ENCODE peak calls at places on chromosomes 13 and 19, in four cellular contexts. One of them, this sample, is unnamed.
A peak's percentile ranks its signal among the peaks of the same experiment; 100 is the strongest.

GRCh38 chr13:27200413-27201066 is 28.9 kb upstream of the USP12 start:
- DNase-seq in body of pancreas: no peak
- DNase-seq in lower lobe of right lung: no peak
- DNase-seq in astrocyte: peak; percentile 55
- DNase-seq in this sample: no peak

GRCh38 chr13:73335226-73335625 is 276.4 kb downstream of the KLF5 start:
- DNase-seq in body of pancreas: no peak
- DNase-seq in lower lobe of right lung: no peak
- DNase-seq in astrocyte: peak; percentile 79
- DNase-seq in this sample: peak; percentile 13

GRCh38 chr13:50847501-50847900 is 4.0 kb upstream of the DLEU7 start:
- DNase-seq in body of pancreas: no peak
- DNase-seq in lower lobe of right lung: no peak
- DNase-seq in astrocyte: no peak
- DNase-seq in this sample: no peak

GRCh38 chr13:94435604-94436226 is 43.8 kb downstream of the DCT start:
- DNase-seq in body of pancreas: no peak
- DNase-seq in lower lobe of right lung: no peak
- DNase-seq in astrocyte: peak; percentile 33
- DNase-seq in this sample: no peak

GRCh38 chr13:52806029-52806428 is 42.4 kb downstream of the PCDH8 start:
- DNase-seq in body of pancreas: no peak
- DNase-seq in lower lobe of right lung: no peak
- DNase-seq in astrocyte: no peak
- DNase-seq in this sample: no peak

GRCh38 chr19:50377051-50377441 is 789 bp downstream of the NR1H2 start:
- DNase-seq in body of pancreas: peak; percentile 41
- DNase-seq in lower lobe of right lung: no peak
- DNase-seq in astrocyte: no peak
- DNase-seq in this sample: peak; percentile 50

GRCh38 chr19:6693681-6694080 is 23.7 kb upstream of the TNFSF14 start:
- DNase-seq in body of pancreas: no peak
- DNase-seq in lower lobe of right lung: no peak
- DNase-seq in astrocyte: no peak
- DNase-seq in this sample: no peak

GRCh38 chr19:54160182-54160811 is 776 bp upstream of the LENG1 start:
- DNase-seq in body of pancreas: no peak
- DNase-seq in lower lobe of right lung: no peak
- DNase-seq in astrocyte: no peak
- DNase-seq in this sample: no peak

GRCh38 chr19:15144046-15144646 is 36.9 kb downstream of the SYDE1 start:
- DNase-seq in body of pancreas: no peak
- DNase-seq in lower lobe of right lung: no peak
- DNase-seq in astrocyte: no peak
- DNase-seq in this sample: no peak

GRCh38 chr19:45677351-45678230 is 9.6 kb downstream of the GIPR start:
- DNase-seq in body of pancreas: peak; percentile 99
- DNase-seq in lower lobe of right lung: peak; percentile 96
- DNase-seq in astrocyte: peak; percentile 55
- DNase-seq in this sample: no peak

GRCh38 chr19:44615529-44616247 is 2.3 kb downstream of the IGSF23 start:
- DNase-seq in body of pancreas: no peak
- DNase-seq in lower lobe of right lung: no peak
- DNase-seq in astrocyte: no peak
- DNase-seq in this sample: no peak

GRCh38 chr19:44617481-44617880 is 4.1 kb downstream of the IGSF23 start:
- DNase-seq in body of pancreas: no peak
- DNase-seq in lower lobe of right lung: no peak
- DNase-seq in astrocyte: peak; percentile 12
- DNase-seq in this sample: no peak

GRCh38 chr19:44611812-44612295 is 1.5 kb upstream of the IGSF23 start:
- DNase-seq in body of pancreas: peak; percentile 33
- DNase-seq in lower lobe of right lung: peak; percentile 61
- DNase-seq in astrocyte: no peak
- DNase-seq in this sample: no peak

GRCh38 chr19:44613295-44614168 is at the start of gene IGSF23:
- DNase-seq in body of pancreas: no peak
- DNase-seq in lower lobe of right lung: no peak
- DNase-seq in astrocyte: no peak
- DNase-seq in this sample: no peak

GRCh38 chr19:44614313-44614712 is 950 bp downstream of the IGSF23 start:
- DNase-seq in body of pancreas: no peak
- DNase-seq in lower lobe of right lung: no peak
- DNase-seq in astrocyte: no peak
- DNase-seq in this sample: no peak
- TF ChIP-seq CTCF in body of pancreas: no peak
- TF ChIP-seq CTCF in lower lobe of right lung: no peak
- TF ChIP-seq CTCF in astrocyte: no peak
- TF ChIP-seq CTCF in this sample: no peak

DNA sequence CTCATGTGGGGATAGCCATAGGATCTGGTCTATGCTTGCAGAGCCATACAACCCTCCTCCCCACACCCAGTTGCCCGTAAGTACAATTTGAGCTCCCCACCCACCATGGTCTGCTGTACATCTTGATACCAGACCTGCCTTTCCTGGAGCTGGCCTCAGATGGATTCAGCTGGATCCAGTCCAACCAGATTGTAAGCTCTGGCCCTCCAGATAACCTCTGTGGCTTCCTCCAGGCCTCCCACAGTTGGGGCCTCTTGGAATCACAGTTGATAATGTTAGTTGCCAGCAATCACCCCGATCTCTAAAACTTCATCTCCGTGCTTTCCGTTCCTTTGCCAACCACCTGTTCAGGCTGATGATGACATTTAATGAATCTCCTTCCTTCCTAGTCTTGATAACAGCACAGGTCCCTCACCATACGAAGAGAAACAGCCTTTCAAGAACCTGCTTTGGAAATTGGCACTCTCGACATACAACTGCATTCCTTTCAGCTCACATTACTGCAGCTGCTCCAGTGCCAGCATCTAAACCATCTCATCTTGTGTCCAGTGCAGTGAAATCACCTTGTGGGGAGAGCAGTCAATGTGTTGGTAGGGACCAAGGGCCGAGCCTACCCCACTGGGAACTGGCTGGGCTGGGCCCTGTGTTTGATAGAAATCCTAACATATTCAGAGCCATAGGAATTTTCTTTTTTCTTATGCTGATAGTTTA is 15.1 kb upstream of the FOXO1 start:
- DNase-seq in body of pancreas: no peak
- DNase-seq in lower lobe of right lung: no peak
- DNase-seq in astrocyte: peak; percentile 44
- DNase-seq in this sample: no peak
- H3K4me3 ChIP-seq in body of pancreas: no peak overlapping the region
- H3K4me3 ChIP-seq in lower lobe of right lung: no peak overlapping the region
- H3K4me3 ChIP-seq in astrocyte: no peak overlapping the region
- H3K4me3 ChIP-seq in this sample: no peak overlapping the region

GRCh38 chr19:39356073-39356472 is 13.9 kb downstream of the SAMD4B start:
- DNase-seq in body of pancreas: no peak
- DNase-seq in lower lobe of right lung: no peak
- DNase-seq in astrocyte: no peak
- DNase-seq in this sample: no peak
- H3K27ac ChIP-seq in body of pancreas: no peak overlapping the region
- H3K27ac ChIP-seq in lower lobe of right lung: no peak overlapping the region
- H3K27ac ChIP-seq in astrocyte: no peak overlapping the region
- H3K27ac ChIP-seq in this sample: no peak overlapping the region

GRCh38 chr13:101346161-101346560 is 70.1 kb downstream of the NALCN start:
- DNase-seq in body of pancreas: no peak
- DNase-seq in lower lobe of right lung: no peak
- DNase-seq in astrocyte: peak; percentile 74
- DNase-seq in this sample: no peak

GRCh38 chr13:101341464-101341863 is 74.8 kb downstream of the NALCN start:
- DNase-seq in body of pancreas: no peak
- DNase-seq in lower lobe of right lung: no peak
- DNase-seq in astrocyte: peak; percentile 22
- DNase-seq in this sample: no peak

GRCh38 chr13:101346942-101347728 is 69.2 kb downstream of the NALCN start:
- DNase-seq in body of pancreas: no peak
- DNase-seq in lower lobe of right lung: no peak
- DNase-seq in astrocyte: peak; percentile 53
- DNase-seq in this sample: no peak

GRCh38 chr13:101339202-101339601 is 77.1 kb downstream of the NALCN start:
- DNase-seq in body of pancreas: no peak
- DNase-seq in lower lobe of right lung: no peak
- DNase-seq in astrocyte: no peak
- DNase-seq in this sample: no peak

GRCh38 chr13:101343128-101343787 is 73.0 kb downstream of the NALCN start:
- DNase-seq in body of pancreas: no peak
- DNase-seq in lower lobe of right lung: no peak
- DNase-seq in astrocyte: peak; percentile 12
- DNase-seq in this sample: no peak
- TF ChIP-seq CTCF in body of pancreas: no peak
- TF ChIP-seq CTCF in lower lobe of right lung: no peak
- TF ChIP-seq CTCF in astrocyte: no peak
- TF ChIP-seq CTCF in this sample: no peak

GRCh38 chr19:35266149-35266903 is 2.4 kb upstream of the USF2 start:
- DNase-seq in body of pancreas: peak; percentile 30
- DNase-seq in lower lobe of right lung: peak; percentile 47
- DNase-seq in astrocyte: no peak
- DNase-seq in this sample: peak; percentile 10
- H3K4me3 ChIP-seq in body of pancreas: no peak overlapping the region
- H3K4me3 ChIP-seq in lower lobe of right lung: peak overlapping the region; percentile 90
- H3K4me3 ChIP-seq in astrocyte: peak overlapping the region; percentile 95
- H3K4me3 ChIP-seq in this sample: no peak overlapping the region

GRCh38 chr13:99973163-99973785 is 1.7 kb upstream of the ZIC5 start:
- DNase-seq in body of pancreas: no peak
- DNase-seq in lower lobe of right lung: no peak
- DNase-seq in astrocyte: no peak
- DNase-seq in this sample: no peak

GRCh38 chr13:99974939-99975561 is 3.5 kb upstream of the ZIC5 start:
- DNase-seq in body of pancreas: no peak
- DNase-seq in lower lobe of right lung: peak; percentile 36
- DNase-seq in astrocyte: no peak
- DNase-seq in this sample: no peak

GRCh38 chr13:99973786-99974185 is 2.2 kb upstream of the ZIC5 start:
- DNase-seq in body of pancreas: no peak
- DNase-seq in lower lobe of right lung: no peak
- DNase-seq in astrocyte: no peak
- DNase-seq in this sample: no peak

GRCh38 chr13:99975626-99976025 is 4.1 kb upstream of the ZIC5 start:
- DNase-seq in body of pancreas: no peak
- DNase-seq in lower lobe of right lung: no peak
- DNase-seq in astrocyte: no peak
- DNase-seq in this sample: no peak

GRCh38 chr13:99974296-99974938 is 2.9 kb upstream of the ZIC5 start:
- DNase-seq in body of pancreas: no peak
- DNase-seq in lower lobe of right lung: no peak
- DNase-seq in astrocyte: no peak
- DNase-seq in this sample: no peak
- H3K27ac ChIP-seq in body of pancreas: no peak overlapping the region
- H3K27ac ChIP-seq in lower lobe of right lung: no peak overlapping the region
- H3K27ac ChIP-seq in astrocyte: no peak overlapping the region
- H3K27ac ChIP-seq in this sample: no peak overlapping the region

GRCh38 chr19:16841391-16841926 is 12.3 kb downstream of the SIN3B start:
- DNase-seq in body of pancreas: no peak
- DNase-seq in lower lobe of right lung: no peak
- DNase-seq in astrocyte: no peak
- DNase-seq in this sample: no peak
- TF ChIP-seq CTCF in body of pancreas: no peak
- TF ChIP-seq CTCF in lower lobe of right lung: no peak
- TF ChIP-seq CTCF in astrocyte: no peak
- TF ChIP-seq CTCF in this sample: no peak

GRCh38 chr19:694481-695349 is 537 bp downstream of the PRSS57 start:
- DNase-seq in body of pancreas: no peak
- DNase-seq in lower lobe of right lung: no peak
- DNase-seq in astrocyte: no peak
- DNase-seq in this sample: no peak
- H3K4me3 ChIP-seq in body of pancreas: no peak overlapping the region
- H3K4me3 ChIP-seq in lower lobe of right lung: no peak overlapping the region
- H3K4me3 ChIP-seq in astrocyte: no peak overlapping the region
- H3K4me3 ChIP-seq in this sample: no peak overlapping the region

GRCh38 chr19:29670255-29670654 is 5.0 kb downstream of the PLEKHF1 start:
- DNase-seq in body of pancreas: no peak
- DNase-seq in lower lobe of right lung: no peak
- DNase-seq in astrocyte: no peak
- DNase-seq in this sample: no peak

GRCh38 chr19:29672319-29672932 is 7.2 kb downstream of the PLEKHF1 start:
- DNase-seq in body of pancreas: no peak
- DNase-seq in lower lobe of right lung: no peak
- DNase-seq in astrocyte: no peak
- DNase-seq in this sample: no peak

GRCh38 chr19:29673451-29674371 is 8.4 kb downstream of the PLEKHF1 start:
- DNase-seq in body of pancreas: no peak
- DNase-seq in lower lobe of right lung: no peak
- DNase-seq in astrocyte: no peak
- DNase-seq in this sample: no peak

GRCh38 chr19:29672933-29673336 is 7.7 kb downstream of the PLEKHF1 start:
- DNase-seq in body of pancreas: no peak
- DNase-seq in lower lobe of right lung: no peak
- DNase-seq in astrocyte: no peak
- DNase-seq in this sample: no peak

DNA sequence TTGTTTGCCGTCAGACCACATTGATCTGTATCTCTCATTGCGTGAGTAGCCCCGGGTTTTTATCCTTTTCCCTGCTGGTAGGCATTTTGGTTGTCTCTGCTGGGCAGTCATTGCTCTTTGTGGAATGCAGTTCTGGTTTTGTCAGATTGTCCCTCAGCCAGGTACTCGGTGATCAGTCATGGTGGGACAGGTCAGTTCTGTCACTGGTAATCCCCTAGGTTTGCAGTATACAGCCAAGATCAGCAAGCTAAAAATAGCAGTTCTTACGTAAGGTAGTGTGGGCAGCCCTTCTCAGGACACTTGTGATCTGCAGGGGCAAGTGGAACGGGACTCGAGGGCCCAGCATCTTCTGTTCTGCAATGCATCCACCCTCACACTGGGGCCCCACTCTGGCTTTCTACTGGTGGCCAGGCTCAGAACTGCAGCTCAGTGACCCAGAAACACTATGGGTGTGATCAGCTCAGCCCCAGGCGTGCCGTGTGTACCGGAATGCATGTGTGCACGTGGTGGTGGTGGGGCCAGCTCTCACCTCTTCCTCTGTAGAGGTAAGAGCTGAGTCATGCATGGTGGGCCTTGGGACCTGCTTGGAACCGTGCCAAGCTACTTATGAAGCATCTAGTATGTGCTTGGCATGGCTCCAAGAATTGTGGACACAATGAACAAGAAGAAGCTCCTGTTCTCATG is 6.3 kb downstream of the PLEKHF1 start:
- DNase-seq in body of pancreas: peak; percentile 50
- DNase-seq in lower lobe of right lung: peak; percentile 78
- DNase-seq in astrocyte: peak; percentile 53
- DNase-seq in this sample: no peak
- H3K27ac ChIP-seq in body of pancreas: peak overlapping the region; percentile 57
- H3K27ac ChIP-seq in lower lobe of right lung: peak overlapping the region; percentile 44
- H3K27ac ChIP-seq in astrocyte: no peak overlapping the region
- H3K27ac ChIP-seq in this sample: no peak overlapping the region

This sample was measured in WERI-Rb-1.